ENCODE peak calls at places on chromosome 10, in six cellular contexts. J is fibroblast of lung, S is fibroblast of pulmonary artery, N is dorsolateral prefrontal cortex, L is neural progenitor cell, G is mucosa of descending colon. O is an unnamed sample.

GRCh38 chr10:11397980-11398580 is 213.4 kb downstream of the USP6NL start:
- DNase-seq in J (peak), S (peak), N (peak), L (no peak), G (no peak), O (no peak)

GRCh38 chr10:132862485-132863420 is 76.8 kb upstream of the NKX6-2 start:
- DNase-seq in J (no peak), S (no peak), N (no peak), L (no peak), G (no peak), O (no peak)

GRCh38 chr10:72303424-72304128 is 29.9 kb downstream of the DDIT4 start:
- DNase-seq in J (no peak), S (no peak), N (no peak), L (no peak), G (no peak), O (no peak)

GRCh38 chr10:103933557-103934121 is 15.7 kb upstream of the STN1 start:
- DNase-seq in J (no peak), S (no peak), N (peak), L (no peak), G (no peak), O (no peak)

GRCh38 chr10:80496555-80497172 is 41.0 kb upstream of the SH2D4B start:
- DNase-seq in J (no peak), S (no peak), N (no peak), L (no peak), G (no peak), O (no peak)

GRCh38 chr10:129658673-129659072 is 191.6 kb downstream of the MGMT start:
- DNase-seq in J (no peak), S (no peak), N (no peak), L (peak), G (no peak), O (no peak)

GRCh38 chr10:28505359-28505959 is 27.5 kb upstream of the WAC start:
- DNase-seq in J (no peak), S (no peak), N (no peak), L (no peak), G (no peak), O (no peak)

GRCh38 chr10:33365871-33366411 is 31.5 kb upstream of the NRP1 start:
- DNase-seq in J (peak), S (peak), N (no peak), L (no peak), G (no peak), O (peak)

GRCh38 chr10:62326134-62326533 is 48.0 kb upstream of the ZNF365 start:
- DNase-seq in J (no peak), S (no peak), N (no peak), L (no peak), G (no peak), O (no peak)

GRCh38 chr10:103967433-103968142 is 648 bp downstream of the SLK start:
- DNase-seq in J (peak), S (peak), N (no peak), L (peak), G (no peak), O (no peak)

GRCh38 chr10:65903620-65904019 is 1022.2 kb upstream of the LRRTM3 start:
- DNase-seq in J (no peak), S (no peak), N (no peak), L (no peak), G (no peak), O (no peak)

GRCh38 chr10:110506448-110506847 is 8.7 kb downstream of the DUSP5 start:
- DNase-seq in J (no peak), S (no peak), N (no peak), L (no peak), G (no peak), O (no peak)

GRCh38 chr10:54159924-54160323 is 641.1 kb downstream of the PCDH15 start:
- DNase-seq in J (no peak), S (no peak), N (no peak), L (no peak), G (no peak), O (no peak)

GRCh38 chr10:7411671-7412481 is 1.0 kb upstream of the SFMBT2 start:
- DNase-seq in J (no peak), S (no peak), N (no peak), L (peak), G (no peak), O (no peak)

GRCh38 chr10:61628875-61629513 is 33.7 kb upstream of the CABCOCO1 start:
- DNase-seq in J (peak), S (peak), N (no peak), L (no peak), G (no peak), O (peak)

GRCh38 chr10:90227786-90228185 is 526.4 kb downstream of the KIF20B start:
- DNase-seq in J (peak), S (no peak), N (no peak), L (no peak), G (no peak), O (no peak)

GRCh38 chr10:77168161-77168560 is 469.4 kb downstream of the KCNMA1 start:
- DNase-seq in J (no peak), S (no peak), N (no peak), L (no peak), G (no peak), O (no peak)

GRCh38 chr10:107206856-107207255 is 42.4 kb upstream of the SORCS1 start:
- DNase-seq in J (no peak), S (no peak), N (peak), L (no peak), G (no peak), O (no peak)

GRCh38 chr10:117647306-117647705 is 104.8 kb downstream of the EMX2 start:
- DNase-seq in J (peak), S (no peak), N (no peak), L (no peak), G (no peak), O (peak)

GRCh38 chr10:110368002-110368401 is 63.3 kb upstream of the SMNDC1 start:
- DNase-seq in J (no peak), S (no peak), N (no peak), L (no peak), G (no peak), O (no peak)

GRCh38 chr10:119496282-119496681 is 46.2 kb downstream of the RGS10 start:
- DNase-seq in J (no peak), S (no peak), N (no peak), L (no peak), G (no peak), O (no peak)

GRCh38 chr10:4865945-4866661 is 40.1 kb downstream of the AKR1E2 start:
- DNase-seq in J (no peak), S (peak), N (no peak), L (no peak), G (no peak), O (peak)

DNA sequence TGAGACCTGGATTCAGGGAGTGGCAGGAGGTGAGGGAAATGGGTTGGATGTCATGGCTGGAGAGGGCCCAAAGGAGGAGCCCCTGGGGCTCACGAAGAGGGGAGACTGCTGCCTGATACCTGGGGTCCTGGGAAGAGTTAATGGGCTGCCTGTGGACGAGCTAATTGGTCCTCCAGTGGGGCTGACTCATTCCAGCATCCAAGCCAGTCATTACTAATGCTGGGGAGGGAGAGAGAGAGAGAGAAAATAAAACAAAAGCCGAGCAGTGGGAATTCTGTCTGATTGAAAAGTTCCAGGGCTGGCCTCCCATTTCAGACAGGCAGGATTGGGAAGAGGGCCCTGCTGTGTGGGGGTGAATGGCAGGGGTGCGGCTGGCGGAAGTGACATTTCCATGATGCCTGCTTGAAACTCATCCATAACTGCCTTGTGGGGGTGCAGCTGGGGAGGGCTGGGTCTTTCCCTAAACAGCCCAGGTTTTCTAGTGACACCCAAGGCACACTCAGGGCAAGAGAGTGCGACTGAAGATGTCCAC is 297.8 kb downstream of the RPS24 start:
- DNase-seq in J (peak), S (peak), N (no peak), L (peak), G (no peak), O (peak)
- H3K4me3 ChIP-seq in J (no peak), S (no peak), N (no peak), L (no peak), G (no peak), O (no peak)

GRCh38 chr10:46541017-46541661 is 15.3 kb downstream of the GPRIN2 start:
- DNase-seq in J (peak), S (no peak), N (no peak), L (peak), G (peak), O (no peak)

GRCh38 chr10:46540412-46541016 is 15.9 kb downstream of the GPRIN2 start:
- DNase-seq in J (no peak), S (no peak), N (no peak), L (no peak), G (peak), O (no peak)

GRCh38 chr10:46538723-46539426 is 17.6 kb downstream of the GPRIN2 start:
- DNase-seq in J (no peak), S (no peak), N (no peak), L (no peak), G (no peak), O (no peak)

GRCh38 chr10:46538155-46538554 is 18.3 kb downstream of the GPRIN2 start:
- DNase-seq in J (no peak), S (no peak), N (no peak), L (no peak), G (no peak), O (no peak)

DNA sequence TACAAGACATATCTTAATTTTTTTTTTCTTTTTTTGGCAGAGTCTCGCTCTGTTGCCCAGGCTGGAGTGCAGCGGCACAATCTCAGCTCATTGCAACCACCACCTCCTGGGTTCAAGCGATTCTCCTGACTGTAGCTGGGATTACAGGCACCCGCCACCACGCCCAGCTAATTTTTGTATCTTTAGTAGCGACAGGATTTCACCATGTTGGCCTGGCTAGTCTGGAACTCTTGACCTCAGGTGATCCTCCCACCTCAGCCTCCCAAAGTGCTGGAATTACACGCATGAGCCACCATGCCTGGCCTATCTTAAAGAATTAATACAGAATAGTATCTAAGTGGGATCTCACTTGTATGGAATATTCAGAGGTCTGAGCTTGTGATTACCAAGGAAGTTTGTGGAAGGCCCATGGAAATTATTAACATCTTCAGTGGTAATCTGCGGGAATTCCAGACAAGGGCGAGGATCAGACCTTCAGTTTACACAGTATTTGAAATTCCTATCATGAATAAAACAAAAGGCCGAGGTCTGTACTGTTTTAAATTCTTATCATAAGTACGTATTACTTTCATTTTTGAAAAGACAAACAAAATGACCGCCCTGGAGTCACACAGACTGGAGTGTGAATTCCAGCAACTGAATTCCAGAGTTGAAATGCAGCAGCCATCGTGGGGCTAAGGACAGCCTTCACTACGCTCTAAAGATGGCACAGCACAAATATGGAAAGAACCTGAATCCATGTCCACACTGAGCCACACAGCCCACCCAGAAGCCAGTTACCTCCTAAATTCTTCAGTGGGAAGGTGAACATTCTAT is 16.7 kb downstream of the GPRIN2 start:
- DNase-seq in J (peak), S (peak), N (no peak), L (no peak), G (peak), O (peak)
- TF ChIP-seq CTCF in J (no peak), S (no peak), N (no peak), L (no peak), G (no peak), O (no peak)

GRCh38 chr10:75110006-75110632 is 1.3 kb upstream of the SAMD8 start:
- DNase-seq in J (no peak), S (no peak), N (no peak), L (no peak), G (no peak), O (no peak)

GRCh38 chr10:75109459-75109778 is 2.0 kb upstream of the SAMD8 start:
- DNase-seq in J (no peak), S (no peak), N (no peak), L (no peak), G (no peak), O (no peak)

GRCh38 chr10:75111367-75111905 is at the start of gene SAMD8:
- DNase-seq in J (peak), S (peak), N (peak), L (peak), G (peak), O (peak)

GRCh38 chr10:75107756-75108683 is 3.4 kb upstream of the SAMD8 start:
- DNase-seq in J (no peak), S (no peak), N (no peak), L (no peak), G (no peak), O (no peak)

DNA sequence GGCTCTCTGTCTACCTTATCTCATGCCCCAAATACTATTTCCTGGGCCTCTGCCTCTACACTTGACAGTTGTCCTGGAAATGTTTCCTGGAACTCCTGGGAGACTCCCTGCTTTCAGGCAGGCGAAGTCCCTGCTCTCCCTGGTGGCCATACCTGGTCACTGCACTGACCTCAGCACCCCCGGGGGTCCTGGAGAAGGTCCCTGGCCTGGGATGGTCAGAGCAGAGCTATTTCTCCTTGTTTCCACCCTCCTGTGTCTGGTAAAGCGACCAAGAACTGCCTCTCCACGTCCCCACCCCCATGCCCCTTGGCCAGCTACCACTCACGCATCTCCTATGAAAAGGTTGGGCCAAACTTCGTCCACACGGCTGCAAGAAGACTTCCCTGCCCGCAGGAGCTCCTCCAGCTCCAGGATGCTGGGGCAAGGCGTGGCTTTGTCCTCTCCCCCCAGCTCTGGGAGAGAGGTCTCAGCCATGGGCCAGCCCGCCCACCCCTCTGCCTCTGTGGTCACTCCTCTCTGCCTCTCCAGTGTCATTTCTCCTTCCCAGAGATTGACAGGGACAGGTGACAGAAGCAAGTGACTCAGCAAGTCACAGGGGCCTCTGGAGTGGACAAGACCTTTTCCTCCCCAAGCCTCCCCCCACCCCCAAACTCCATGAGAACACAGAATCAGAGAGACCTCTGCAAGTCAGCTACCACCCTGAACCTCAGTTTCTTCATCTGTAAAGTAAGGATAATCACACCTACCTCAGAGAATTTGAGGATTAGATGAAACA is 2.6 kb upstream of the SAMD8 start:
- DNase-seq in J (no peak), S (peak), N (no peak), L (peak), G (no peak), O (no peak)
- H3K4me3 ChIP-seq in J (no peak), S (no peak), N (no peak), L (no peak), G (no peak), O (no peak)

GRCh38 chr10:115093776-115094361 is 704 bp downstream of the ATRNL1 start:
- DNase-seq in J (no peak), S (no peak), N (no peak), L (peak), G (peak), O (no peak)
- TF ChIP-seq CTCF in J (no peak), S (no peak), N (no peak), L (peak), G (no peak), O (no peak)

DNA sequence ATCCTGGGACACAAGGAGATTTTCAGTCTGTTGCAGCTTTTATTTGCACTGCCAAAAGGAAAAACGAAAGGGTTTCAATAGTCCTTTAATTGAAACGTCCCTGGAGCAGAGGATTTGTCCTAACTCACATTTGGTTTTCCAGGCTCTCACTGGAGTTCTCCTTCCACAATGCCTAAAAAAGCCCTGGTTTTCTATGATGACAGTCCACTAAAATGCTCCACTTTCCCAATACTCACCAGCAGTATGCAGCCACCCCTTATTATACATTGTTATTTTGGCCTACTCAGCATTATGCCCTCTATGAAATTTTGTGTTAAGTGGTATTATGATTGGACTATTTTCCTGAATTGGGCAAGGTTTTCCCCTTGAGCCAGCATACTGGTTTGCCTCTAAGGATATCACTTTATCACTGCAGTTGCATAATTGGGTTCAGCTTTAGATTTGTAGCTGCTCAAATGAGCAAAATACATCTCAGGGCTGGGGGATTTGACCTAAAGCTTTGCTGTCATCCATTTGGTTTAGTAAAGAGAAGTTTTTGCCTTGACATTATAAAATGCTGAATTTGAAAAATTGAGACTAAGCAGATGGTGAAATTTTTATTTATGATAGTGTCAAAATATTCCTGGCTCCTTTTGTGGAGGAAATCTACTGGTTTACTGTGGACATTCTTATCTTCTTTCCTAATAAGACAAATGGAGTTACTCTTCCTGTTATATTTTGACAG is 239.2 kb downstream of the RNLS start:
- DNase-seq in J (peak), S (peak), N (no peak), L (no peak), G (no peak), O (peak)
- H3K4me3 ChIP-seq in J (no peak), S (no peak), N (no peak), L (no peak), G (no peak), O (no peak)